ENCODE peak calls at places on chromosomes 4 and X, in ten cellular contexts. Z is HCT116, V is spleen, P is transverse colon, K is HL-60, N is breast epithelium, C is suprapubic skin, L is GM12878, F is sigmoid colon, Q is endothelial cell of umbilical vein. A is an unnamed sample.

GRCh38 chr4:175413561-175413960 is 398.5 kb downstream of the GPM6A start:
- DNase-seq in V (no peak), N (no peak), Q (no peak), P (no peak), C (no peak), K (no peak), F (no peak), Z (no peak), L (no peak), A (no peak)

GRCh38 chr4:105061720-105062119 is 85.0 kb upstream of the TET2 start:
- DNase-seq in C (no peak), Z (no peak), V (no peak), P (no peak), N (no peak), K (peak; percentile 66), F (no peak), Q (no peak), L (no peak), A (no peak)

GRCh38 chr4:76067652-76068286 is 6.7 kb upstream of the ART3 start:
- DNase-seq in P (peak; percentile 81), Q (peak; percentile 76), K (peak; percentile 26), L (no peak), F (peak; percentile 75), C (no peak), V (no peak), N (peak; percentile 64), Z (peak; percentile 59), A (peak; percentile 37)

GRCh38 chrX:105191878-105192277 is 28.6 kb downstream of the TEX13A start:
- DNase-seq in P (no peak), C (no peak), V (no peak), K (no peak), Q (peak; percentile 1), L (no peak), Z (no peak), F (no peak), N (no peak), A (no peak)

GRCh38 chr4:72701987-72702819 is 133.2 kb upstream of the ADAMTS3 start:
- DNase-seq in F (no peak), C (no peak), L (no peak), Z (peak; percentile 19), Q (peak; percentile 69), P (no peak), K (peak; percentile 1), N (no peak), V (no peak), A (no peak)

GRCh38 chr4:179867300-179867878 is 2375.8 kb upstream of the TENM3 start:
- DNase-seq in P (peak; percentile 51), L (peak; percentile 16), F (no peak), C (no peak), V (no peak), K (peak; percentile 17), Z (peak; percentile 80), N (no peak), Q (no peak), A (peak; percentile 0)

GRCh38 chr4:156169861-156170260 is 216.2 kb upstream of the CTSO start:
- DNase-seq in N (no peak), Q (no peak), P (no peak), L (no peak), V (no peak), C (no peak), K (no peak), F (no peak), Z (no peak), A (no peak)

GRCh38 chrX:36908801-36909403 is 99.3 kb upstream of the FAM47C start:
- DNase-seq in P (no peak), L (peak; percentile 1), Q (peak; percentile 19), V (no peak), K (peak; percentile 1), N (no peak), F (no peak), Z (peak; percentile 4), C (no peak), A (no peak)

GRCh38 chrX:68634649-68635227 is 12.7 kb upstream of the STARD8 start:
- DNase-seq in L (no peak), Z (no peak), C (no peak), K (no peak), N (no peak), Q (no peak), P (no peak), V (no peak), F (no peak), A (no peak)

GRCh38 chr4:86218721-86219481 is 141.0 kb downstream of the MAPK10 start:
- DNase-seq in V (no peak), N (no peak), L (no peak), K (no peak), F (no peak), P (no peak), Z (no peak), Q (peak; percentile 32), C (no peak), A (no peak)

GRCh38 chr4:3492741-3493719 is 29.9 kb downstream of the DOK7 start:
- DNase-seq in L (no peak), Z (no peak), K (no peak), V (no peak), P (no peak), Q (no peak), F (no peak), N (no peak), C (no peak), A (no peak)

GRCh38 chrX:144810539-144810938 is 436.8 kb upstream of the SPANXN1 start:
- DNase-seq in P (no peak), L (no peak), Q (no peak), V (no peak), Z (no peak), C (no peak), F (no peak), N (no peak), K (no peak), A (no peak)

GRCh38 chrX:144809025-144809424 is 438.3 kb upstream of the SPANXN1 start:
- DNase-seq in Q (no peak), N (no peak), P (no peak), C (no peak), V (no peak), F (no peak), L (no peak), Z (no peak), K (no peak), A (no peak)
- TF ChIP-seq POLR2AphosphoS5 in Q (no peak), N (no peak), P (no peak), C (no peak), V (no peak), F (no peak), L (no peak), Z (no peak), K (no peak), A (no peak)

GRCh38 chr4:25174674-25175073 is 14.4 kb upstream of the SEPSECS start:
- DNase-seq in K (no peak), V (no peak), F (no peak), Z (no peak), P (no peak), C (no peak), N (no peak), Q (no peak), L (no peak), A (no peak)

GRCh38 chr4:25171451-25171850 is 11.2 kb upstream of the SEPSECS start:
- DNase-seq in N (no peak), P (no peak), V (no peak), C (no peak), Q (no peak), K (no peak), Z (no peak), F (no peak), L (no peak), A (no peak)

GRCh38 chr4:25169446-25169845 is 9.2 kb upstream of the SEPSECS start:
- DNase-seq in C (no peak), L (no peak), K (no peak), P (no peak), Q (no peak), Z (no peak), F (no peak), N (no peak), V (no peak), A (no peak)

GRCh38 chr4:25177147-25177546 is 16.9 kb upstream of the SEPSECS start:
- DNase-seq in N (no peak), Z (no peak), V (no peak), L (no peak), P (no peak), F (no peak), Q (no peak), K (no peak), C (no peak), A (no peak)

GRCh38 chr4:25172964-25173917 is 13.0 kb upstream of the SEPSECS start:
- DNase-seq in V (no peak), P (no peak), C (no peak), Q (peak; percentile 91), Z (peak; percentile 86), F (peak; percentile 70), L (no peak), N (peak; percentile 30), K (peak; percentile 32), A (no peak)
- TF ChIP-seq POLR2AphosphoS5 in V (no peak), P (peak; percentile 52), C (no peak), Q (peak; percentile 77), Z (peak; percentile 69), F (peak; percentile 66), L (no peak), N (no peak), K (no peak), A (no peak)

DNA sequence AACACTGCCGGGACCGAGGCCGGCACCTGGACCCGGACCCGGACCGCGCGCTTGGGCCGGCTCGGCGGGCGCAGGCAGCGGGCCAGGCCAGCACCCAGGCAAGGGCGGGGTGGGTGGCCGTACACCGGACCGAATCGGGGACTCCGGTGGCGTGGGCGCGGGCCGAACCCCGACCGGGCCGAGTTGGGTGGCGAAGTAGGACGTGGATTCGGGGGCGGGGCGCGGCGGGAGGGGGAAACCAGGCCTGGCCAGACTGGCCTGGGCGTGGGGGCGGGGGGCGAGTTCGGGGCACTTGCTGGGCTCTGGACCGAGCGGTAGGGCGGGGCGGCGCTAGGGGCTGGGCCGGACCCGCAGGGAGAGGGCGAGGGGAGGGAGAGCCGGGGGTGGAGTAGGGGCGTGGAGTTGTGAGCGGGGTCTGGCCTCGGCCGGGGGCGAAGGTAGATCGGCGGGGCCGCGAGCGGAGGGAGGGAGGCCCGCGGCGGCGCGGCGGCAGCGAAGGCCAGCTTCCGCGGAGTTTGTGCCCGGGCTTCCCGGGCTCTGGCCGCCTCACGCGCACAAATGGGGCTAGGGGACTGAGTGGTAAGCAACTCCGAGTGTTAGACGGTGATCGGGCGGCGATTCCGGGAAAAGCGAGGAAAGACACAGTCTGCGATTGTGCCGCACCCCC is 1.8 kb upstream of the BCORL1 start:
- DNase-seq in C (no peak), F (peak; percentile 86), Q (peak; percentile 14), V (peak; percentile 85), L (no peak), K (no peak), N (no peak), Z (no peak), P (peak; percentile 73), A (peak; percentile 29)
- TF ChIP-seq POLR2AphosphoS5 in C (no peak), F (no peak), Q (no peak), V (peak; percentile 75), L (no peak), K (no peak), N (no peak), Z (peak; percentile 64), P (no peak), A (no peak)

DNA sequence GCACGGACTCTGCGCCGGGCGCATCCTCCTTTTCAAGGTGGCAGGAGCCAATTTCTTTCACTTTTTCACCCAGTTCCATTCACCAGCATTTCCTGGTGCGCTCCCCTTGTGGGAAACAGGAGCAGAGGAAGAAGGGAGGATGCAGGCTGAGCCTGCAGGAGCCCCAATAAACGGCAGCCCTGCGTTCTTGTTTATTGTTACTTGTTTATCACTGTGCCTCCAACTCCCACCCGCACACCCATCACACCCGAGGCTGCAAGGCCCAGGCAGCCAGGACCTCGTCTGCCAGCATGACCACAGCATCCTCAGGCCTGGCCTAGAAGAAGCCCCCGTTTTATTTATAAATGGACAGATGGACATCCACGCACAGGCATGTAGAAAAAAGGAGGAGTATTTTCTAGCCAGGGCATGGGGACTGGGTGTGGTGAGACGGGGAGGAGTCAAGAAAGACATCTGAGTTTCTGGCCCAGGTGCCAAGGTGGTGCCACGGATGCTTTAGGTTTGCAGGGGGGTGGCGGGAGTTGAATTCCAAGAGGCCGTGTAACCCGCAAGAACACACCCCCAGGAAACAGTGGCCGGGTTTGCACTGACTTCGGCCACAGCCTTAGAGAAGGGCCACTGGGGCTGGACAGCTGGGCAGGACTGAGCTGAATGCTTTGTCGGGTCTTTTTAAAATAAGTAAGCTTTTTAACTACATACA is 51.7 kb downstream of the JAKMIP1 start:
- DNase-seq in K (no peak), L (no peak), N (no peak), V (no peak), F (no peak), C (no peak), P (no peak), Q (no peak), Z (no peak), A (no peak)
- TF ChIP-seq POLR2AphosphoS5 in K (no peak), L (no peak), N (no peak), V (no peak), F (no peak), C (no peak), P (no peak), Q (no peak), Z (no peak), A (no peak)

A was measured in GM12892.